ENCODE peak calls at places on chromosomes 2 and 18, in four cellular contexts. One of them, this sample, is unnamed.

GRCh38 chr2:201795608-201796477 is 10.5 kb upstream of the CDK15 start:
- DNase-seq in HFF-Myc: no peak
- DNase-seq in GM12865: peak
- DNase-seq in endothelial cell: peak
- DNase-seq in this sample: peak

GRCh38 chr18:46916551-46917107 is 678 bp downstream of the PIAS2 start:
- DNase-seq in HFF-Myc: no peak
- DNase-seq in endothelial cell: no peak
- DNase-seq in GM12865: peak
- DNase-seq in this sample: no peak

GRCh38 chr2:114222331-114222730 is 220.1 kb upstream of the DPP10 start:
- DNase-seq in endothelial cell: no peak
- DNase-seq in GM12865: no peak
- DNase-seq in HFF-Myc: no peak
- DNase-seq in this sample: no peak

GRCh38 chr2:38722271-38723115 is 28.7 kb downstream of the SRSF7 start:
- DNase-seq in endothelial cell: no peak
- DNase-seq in HFF-Myc: no peak
- DNase-seq in GM12865: peak
- DNase-seq in this sample: no peak

GRCh38 chr18:9516437-9517064 is 41.2 kb downstream of the RALBP1 start:
- DNase-seq in HFF-Myc: no peak
- DNase-seq in endothelial cell: no peak
- DNase-seq in GM12865: peak
- DNase-seq in this sample: peak

GRCh38 chr2:96769816-96770215 is 9.1 kb downstream of the CNNM4 start:
- DNase-seq in HFF-Myc: no peak
- DNase-seq in GM12865: no peak
- DNase-seq in endothelial cell: no peak
- DNase-seq in this sample: no peak

GRCh38 chr2:120884406-120885290 is 149.0 kb downstream of the GLI2 start:
- DNase-seq in GM12865: no peak
- DNase-seq in endothelial cell: no peak
- DNase-seq in HFF-Myc: no peak
- DNase-seq in this sample: peak

GRCh38 chr2:65416321-65416720 is 16.1 kb downstream of the SPRED2 start:
- DNase-seq in GM12865: no peak
- DNase-seq in endothelial cell: no peak
- DNase-seq in HFF-Myc: no peak
- DNase-seq in this sample: no peak

GRCh38 chr2:39266906-39267434 is 23.2 kb upstream of the CDKL4 start:
- DNase-seq in endothelial cell: no peak
- DNase-seq in GM12865: no peak
- DNase-seq in HFF-Myc: peak
- DNase-seq in this sample: no peak

GRCh38 chr2:207767461-207768167 is 2.1 kb downstream of the FZD5 start:
- DNase-seq in endothelial cell: peak
- DNase-seq in GM12865: peak
- DNase-seq in HFF-Myc: no peak
- DNase-seq in this sample: peak

GRCh38 chr2:239182981-239183791 is 217.6 kb downstream of the HDAC4 start:
- DNase-seq in HFF-Myc: no peak
- DNase-seq in endothelial cell: no peak
- DNase-seq in GM12865: no peak
- DNase-seq in this sample: no peak

GRCh38 chr2:24247592-24247991 is 72.7 kb downstream of the FAM228A start:
- DNase-seq in HFF-Myc: no peak
- DNase-seq in GM12865: no peak
- DNase-seq in endothelial cell: no peak
- DNase-seq in this sample: no peak

GRCh38 chr2:65103013-65103720 is 26.7 kb downstream of the RAB1A start:
- DNase-seq in HFF-Myc: no peak
- DNase-seq in endothelial cell: no peak
- DNase-seq in GM12865: no peak
- DNase-seq in this sample: peak

GRCh38 chr2:52113338-52113737 is 1081.4 kb upstream of the NRXN1 start:
- DNase-seq in endothelial cell: no peak
- DNase-seq in HFF-Myc: no peak
- DNase-seq in GM12865: no peak
- DNase-seq in this sample: no peak

GRCh38 chr2:120579916-120580685 is 155.6 kb upstream of the GLI2 start:
- DNase-seq in endothelial cell: no peak
- DNase-seq in HFF-Myc: no peak
- DNase-seq in GM12865: no peak
- DNase-seq in this sample: no peak

GRCh38 chr2:201961401-201961800 is 72.3 kb upstream of the FZD7 start:
- DNase-seq in HFF-Myc: no peak
- DNase-seq in GM12865: no peak
- DNase-seq in endothelial cell: no peak
- DNase-seq in this sample: no peak

GRCh38 chr2:37827911-37828411 is 97.1 kb upstream of the RMDN2 start:
- DNase-seq in HFF-Myc: peak
- DNase-seq in endothelial cell: no peak
- DNase-seq in GM12865: no peak
- DNase-seq in this sample: no peak

GRCh38 chr2:20617081-20617575 is 33.8 kb downstream of the HS1BP3 start:
- DNase-seq in endothelial cell: no peak
- DNase-seq in GM12865: no peak
- DNase-seq in HFF-Myc: no peak
- DNase-seq in this sample: peak

DNA sequence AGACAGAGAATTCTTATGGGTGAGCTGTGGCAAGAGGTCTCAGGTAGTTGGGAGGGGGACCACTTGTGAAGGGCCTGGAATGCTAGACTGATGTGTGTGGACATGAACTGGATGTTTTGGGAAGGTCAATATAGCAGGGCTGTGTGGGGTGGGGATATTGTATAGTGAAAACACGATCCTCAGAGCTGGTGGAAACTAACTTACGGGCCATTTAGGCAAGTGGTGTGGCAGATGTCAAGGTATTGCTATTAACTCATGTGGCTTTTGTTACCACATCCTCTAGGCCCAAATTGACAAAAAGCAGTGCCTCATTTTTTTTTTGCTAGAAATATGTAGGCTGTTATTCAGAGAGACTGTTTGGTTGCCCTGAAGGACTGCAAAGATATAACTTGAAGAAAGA is 8.0 kb upstream of the GALNT1 start:
- DNase-seq in HFF-Myc: no peak
- DNase-seq in GM12865: peak
- DNase-seq in endothelial cell: no peak
- DNase-seq in this sample: no peak
- TF ChIP-seq CTCF in HFF-Myc: no peak
- TF ChIP-seq CTCF in GM12865: no peak
- TF ChIP-seq CTCF in endothelial cell: no peak
- TF ChIP-seq CTCF in this sample: no peak

DNA sequence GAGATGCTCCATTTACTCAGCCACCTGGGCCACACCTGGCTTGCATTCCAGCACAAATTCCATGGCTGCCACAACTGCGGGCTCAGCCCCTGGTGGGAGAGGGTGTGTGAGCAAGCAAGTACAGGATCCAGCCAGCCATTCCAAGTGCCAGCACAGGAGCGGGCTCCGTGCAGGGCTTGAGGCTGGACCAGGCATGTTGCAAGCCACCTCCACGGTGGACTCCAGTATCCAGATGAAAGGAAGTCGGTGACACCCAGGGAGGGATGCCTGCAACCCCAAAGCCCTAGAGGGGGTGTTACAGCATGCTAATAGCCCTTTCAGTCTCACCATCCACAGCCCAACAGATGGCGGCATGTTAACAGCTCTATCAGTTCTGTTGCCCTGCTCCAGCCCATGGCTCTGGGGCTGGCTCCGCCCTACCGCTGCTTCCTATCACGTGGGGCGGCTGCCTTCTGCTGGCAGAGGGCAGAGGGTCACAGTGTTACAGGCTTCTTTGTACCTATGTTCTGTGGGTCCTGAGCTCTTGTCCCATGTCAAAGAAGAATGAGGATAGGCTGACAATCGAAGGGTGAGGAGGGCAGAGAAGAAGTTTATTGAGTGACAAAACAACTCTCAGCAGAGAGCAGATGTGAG is 11.7 kb upstream of the GORASP2 start:
- DNase-seq in endothelial cell: no peak
- DNase-seq in HFF-Myc: no peak
- DNase-seq in GM12865: no peak
- DNase-seq in this sample: no peak
- TF ChIP-seq CTCF in endothelial cell: no peak
- TF ChIP-seq CTCF in HFF-Myc: no peak
- TF ChIP-seq CTCF in GM12865: no peak
- TF ChIP-seq CTCF in this sample: no peak

DNA sequence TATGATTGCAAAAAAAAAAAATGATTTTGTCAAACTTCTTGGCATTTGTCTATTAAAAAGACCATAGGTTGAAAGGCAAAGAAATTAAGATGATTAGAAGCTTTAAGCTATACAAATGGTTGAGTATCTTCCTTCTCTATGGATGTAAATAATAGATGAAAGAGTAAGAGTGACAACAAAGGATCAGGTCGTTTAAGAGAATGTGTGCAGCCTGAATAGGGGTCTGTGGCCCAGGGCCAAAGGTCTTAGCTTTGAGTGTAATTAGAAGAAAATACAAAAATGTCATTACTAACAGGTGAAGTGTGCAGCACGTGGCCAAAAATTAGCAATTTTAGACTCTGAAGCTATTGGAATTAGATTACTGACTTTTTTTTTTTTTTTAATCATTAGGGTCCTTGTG is 122.4 kb downstream of the GREB1L start:
- DNase-seq in GM12865: no peak
- DNase-seq in endothelial cell: no peak
- DNase-seq in HFF-Myc: no peak
- DNase-seq in this sample: no peak
- TF ChIP-seq CTCF in GM12865: no peak
- TF ChIP-seq CTCF in endothelial cell: no peak
- TF ChIP-seq CTCF in HFF-Myc: no peak
- TF ChIP-seq CTCF in this sample: no peak

DNA sequence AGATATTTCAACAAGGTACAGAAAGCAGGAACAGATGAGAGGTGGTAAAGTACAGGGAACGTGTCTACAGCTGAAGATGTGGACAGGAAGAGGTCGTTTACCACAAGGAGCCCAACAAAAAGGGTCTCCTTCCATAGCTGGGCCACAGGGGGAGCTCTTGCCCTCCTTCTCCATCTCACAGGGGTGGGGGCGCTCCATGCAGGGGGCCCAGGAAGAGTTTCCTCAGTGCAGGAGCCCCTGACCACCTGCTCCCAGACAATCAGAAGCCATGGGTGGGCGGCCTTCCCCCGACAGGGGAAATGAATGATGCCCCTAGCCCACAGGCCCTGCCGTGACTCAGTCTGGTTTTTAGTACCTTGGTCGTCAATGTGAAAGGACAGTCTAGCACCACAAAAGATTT is 163.6 kb upstream of the ZNF516 start:
- DNase-seq in HFF-Myc: no peak
- DNase-seq in endothelial cell: peak
- DNase-seq in GM12865: peak
- DNase-seq in this sample: peak
- TF ChIP-seq CTCF in HFF-Myc: peak
- TF ChIP-seq CTCF in endothelial cell: peak
- TF ChIP-seq CTCF in GM12865: peak
- TF ChIP-seq CTCF in this sample: peak

GRCh38 chr2:217875556-217876252 is 127.1 kb downstream of the TNS1 start:
- DNase-seq in HFF-Myc: no peak
- DNase-seq in endothelial cell: no peak
- DNase-seq in GM12865: no peak
- DNase-seq in this sample: no peak
- TF ChIP-seq CTCF in HFF-Myc: no peak
- TF ChIP-seq CTCF in endothelial cell: no peak
- TF ChIP-seq CTCF in GM12865: no peak
- TF ChIP-seq CTCF in this sample: no peak

GRCh38 chr2:159735648-159736047 is 23.3 kb downstream of the MARCHF7 start:
- DNase-seq in endothelial cell: no peak
- DNase-seq in GM12865: no peak
- DNase-seq in HFF-Myc: no peak
- DNase-seq in this sample: no peak

GRCh38 chr2:159737917-159738296 is 25.6 kb downstream of the MARCHF7 start:
- DNase-seq in GM12865: no peak
- DNase-seq in endothelial cell: no peak
- DNase-seq in HFF-Myc: no peak
- DNase-seq in this sample: no peak

GRCh38 chr2:159738509-159739390 is 26.4 kb downstream of the MARCHF7 start:
- DNase-seq in GM12865: no peak
- DNase-seq in HFF-Myc: peak
- DNase-seq in endothelial cell: no peak
- DNase-seq in this sample: no peak

GRCh38 chr2:159737292-159737916 is 25.1 kb downstream of the MARCHF7 start:
- DNase-seq in GM12865: no peak
- DNase-seq in endothelial cell: no peak
- DNase-seq in HFF-Myc: no peak
- DNase-seq in this sample: no peak

DNA sequence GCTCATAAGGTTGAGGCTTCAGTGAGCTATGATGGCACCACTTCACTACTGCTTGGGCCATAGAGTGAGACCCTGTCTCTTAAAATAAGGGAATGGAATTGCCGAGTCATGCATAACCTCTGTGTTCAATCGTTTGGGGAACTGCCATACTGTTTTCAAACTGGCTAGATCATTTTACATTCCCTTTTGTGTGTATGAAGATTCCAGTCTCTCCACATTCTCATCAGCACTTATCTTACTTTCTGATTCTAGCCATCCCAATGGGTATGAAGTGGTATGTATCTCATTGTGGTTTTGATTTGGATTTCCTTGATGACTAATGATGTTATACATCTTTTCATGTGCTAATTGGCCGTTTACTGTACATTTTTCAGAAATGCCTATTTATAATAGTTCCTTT is 23.7 kb downstream of the MARCHF7 start:
- DNase-seq in GM12865: no peak
- DNase-seq in endothelial cell: no peak
- DNase-seq in HFF-Myc: no peak
- DNase-seq in this sample: no peak
- TF ChIP-seq CTCF in GM12865: no peak
- TF ChIP-seq CTCF in endothelial cell: no peak
- TF ChIP-seq CTCF in HFF-Myc: no peak
- TF ChIP-seq CTCF in this sample: no peak